ENCODE peak calls at places on chromosomes 6 and 20, in ten cellular contexts. F is A549, X is foreskin fibroblast, Y is lung, P is nephron progenitor cell, N is activated B cell treated with CpG ODN at 0.5 μM for 24 hours, A is tibial artery, M is fibroblast of pulmonary artery, E is IMR-90, U is fibroblast of the aortic adventitia. C is an unnamed sample.

GRCh38 chr6:90072961-90073464 is 178.7 kb downstream of the GJA10 start:
- DNase-seq in U (no peak), N (no peak), P (no peak), X (no peak), A (no peak), E (no peak), Y (no peak), F (no peak), M (no peak), C (no peak)

GRCh38 chr6:6057442-6058053 is 50.8 kb upstream of the NRN1 start:
- DNase-seq in F (peak), M (peak), X (peak), A (no peak), P (no peak), N (no peak), Y (no peak), U (peak), E (no peak), C (no peak)

GRCh38 chr6:90220273-90220672 is 76.4 kb downstream of the BACH2 start:
- DNase-seq in X (no peak), U (no peak), N (no peak), P (no peak), M (no peak), F (no peak), E (no peak), Y (no peak), A (no peak), C (no peak)

GRCh38 chr20:32607727-32608663 is 22.9 kb upstream of the NOL4L start:
- DNase-seq in Y (no peak), X (no peak), E (no peak), U (no peak), F (no peak), A (no peak), P (no peak), N (no peak), M (no peak), C (no peak)

GRCh38 chr20:15863735-15864134 is 709.5 kb downstream of the KIF16B start:
- DNase-seq in Y (no peak), P (no peak), X (no peak), F (no peak), E (no peak), U (no peak), A (no peak), M (no peak), N (no peak), C (no peak)

GRCh38 chr6:10412948-10413849 is 1.7 kb downstream of the TFAP2A start:
- DNase-seq in X (peak), Y (no peak), P (no peak), F (peak), M (no peak), N (no peak), A (no peak), U (no peak), E (no peak), C (no peak)

GRCh38 chr6:28124971-28125353 is 553 bp downstream of the ZSCAN16 start:
- DNase-seq in X (no peak), A (no peak), E (no peak), F (no peak), Y (no peak), U (no peak), P (no peak), M (no peak), N (no peak), C (no peak)

GRCh38 chr20:18524646-18525045 is 16.9 kb downstream of the SEC23B start:
- DNase-seq in F (peak), P (no peak), M (peak), U (peak), N (no peak), X (peak), Y (no peak), E (peak), A (no peak), C (no peak)

GRCh38 chr20:38875170-38875993 is 50.8 kb upstream of the FAM83D start:
- DNase-seq in N (peak), U (no peak), A (no peak), E (no peak), Y (no peak), M (no peak), F (no peak), P (no peak), X (no peak), C (no peak)

GRCh38 chr6:141326426-141326825 is 806.3 kb upstream of the GJE1 start:
- DNase-seq in A (peak), N (no peak), P (no peak), X (peak), M (peak), U (peak), Y (no peak), E (peak), F (peak), C (no peak)

GRCh38 chr6:12570461-12571030 is 146.0 kb upstream of the PHACTR1 start:
- DNase-seq in A (no peak), U (peak), Y (no peak), P (no peak), N (no peak), E (peak), X (peak), M (peak), F (no peak), C (no peak)

GRCh38 chr6:151209071-151209831 is 30.5 kb upstream of the AKAP12 start:
- DNase-seq in N (no peak), P (no peak), E (peak), A (no peak), U (peak), M (peak), X (peak), Y (no peak), F (no peak), C (no peak)

GRCh38 chr6:151211075-151211474 is 28.7 kb upstream of the AKAP12 start:
- DNase-seq in N (no peak), E (no peak), M (no peak), P (no peak), F (no peak), Y (no peak), A (no peak), X (no peak), U (no peak), C (no peak)

GRCh38 chr6:151215999-151216398 is 23.8 kb upstream of the AKAP12 start:
- DNase-seq in F (no peak), N (no peak), U (no peak), Y (no peak), E (no peak), A (no peak), X (no peak), P (no peak), M (no peak), C (no peak)

GRCh38 chr6:151216812-151217211 is 23.0 kb upstream of the AKAP12 start:
- DNase-seq in F (no peak), U (no peak), N (no peak), Y (no peak), X (no peak), M (no peak), E (no peak), P (no peak), A (no peak), C (no peak)

DNA sequence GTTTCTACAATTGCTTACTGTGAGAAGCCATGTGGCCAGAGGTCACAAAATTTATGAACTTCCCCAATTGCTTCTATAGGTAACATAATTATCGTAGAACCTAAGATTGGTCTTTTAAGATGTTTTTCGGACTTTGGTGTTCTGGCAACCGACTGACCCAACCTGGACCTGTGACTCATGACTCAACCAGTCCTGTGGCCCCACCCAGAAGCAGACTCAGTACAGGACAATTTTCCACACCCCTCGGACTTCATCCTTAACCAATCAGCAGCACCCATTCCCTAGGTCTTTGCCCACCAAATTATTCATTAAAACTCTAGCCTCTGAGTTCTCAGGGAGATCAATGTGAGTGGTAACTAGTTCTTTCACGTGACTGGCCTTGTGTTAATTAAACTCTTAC is 26.4 kb upstream of the AKAP12 start:
- DNase-seq in X (no peak), A (no peak), N (no peak), U (no peak), Y (no peak), F (no peak), M (no peak), E (no peak), P (no peak), C (no peak)
- TF ChIP-seq CTCF in X (no peak), A (no peak), N (no peak), U (no peak), Y (no peak), F (no peak), M (no peak), E (no peak), P (no peak), C (no peak)

DNA sequence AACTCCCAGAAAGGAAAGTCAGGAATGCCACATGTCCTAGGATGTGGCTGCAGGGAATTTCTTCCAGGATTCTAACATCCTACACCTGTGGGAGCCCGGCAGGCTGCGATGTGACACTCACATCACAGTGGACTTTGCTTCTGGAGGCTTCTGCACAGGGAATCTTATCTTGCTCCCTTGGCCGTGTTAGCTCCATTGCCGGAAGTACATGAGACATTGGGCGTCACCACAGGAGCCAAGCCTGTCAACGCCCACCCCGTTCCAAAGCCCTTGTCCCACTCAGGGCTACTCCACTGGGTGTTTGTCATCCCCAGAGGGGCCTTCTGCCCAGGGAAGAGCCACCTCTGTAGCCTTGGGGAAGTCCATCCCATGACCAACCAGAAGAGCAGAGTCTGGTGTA is 1.7 kb downstream of the RAB44 start:
- DNase-seq in Y (no peak), M (no peak), A (no peak), N (no peak), E (no peak), X (no peak), P (no peak), F (no peak), U (no peak), C (no peak)
- TF ChIP-seq CTCF in Y (no peak), M (no peak), A (no peak), N (no peak), E (no peak), X (no peak), P (no peak), F (no peak), U (no peak), C (no peak)

DNA sequence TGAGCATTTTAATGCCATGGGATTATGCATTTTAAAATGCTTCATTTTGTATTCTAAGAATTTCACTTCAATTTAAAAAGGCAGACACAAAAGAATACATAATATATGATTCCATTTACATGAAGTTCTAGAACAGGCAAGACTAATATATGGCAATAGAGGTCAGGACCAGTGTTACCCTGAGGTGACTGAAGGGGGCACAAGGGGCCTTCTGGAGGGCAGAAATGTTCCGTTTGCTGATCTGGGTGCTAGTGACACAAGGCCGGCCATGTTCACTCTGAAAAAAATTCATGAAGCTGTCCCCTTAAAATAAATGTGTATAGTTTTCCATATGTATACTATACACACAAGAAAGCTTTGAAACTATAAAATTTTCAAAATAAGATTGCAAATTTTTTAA is 28.5 kb downstream of the TASP1 start:
- DNase-seq in F (peak), N (no peak), M (no peak), P (no peak), U (no peak), Y (no peak), X (no peak), A (no peak), E (no peak), C (no peak)
- TF ChIP-seq CTCF in F (no peak), N (no peak), M (no peak), P (peak), U (no peak), Y (no peak), X (no peak), A (no peak), E (no peak), C (peak)

GRCh38 chr6:167789358-167789757 is 37.4 kb upstream of the AFDN start:
- DNase-seq in U (no peak), M (no peak), F (no peak), E (no peak), A (no peak), N (no peak), P (no peak), X (no peak), Y (no peak), C (no peak)

GRCh38 chr6:167793421-167793820 is 33.3 kb upstream of the AFDN start:
- DNase-seq in E (no peak), Y (peak), U (no peak), F (no peak), X (no peak), N (no peak), P (no peak), A (no peak), M (peak), C (no peak)

GRCh38 chr6:167791780-167792478 is 34.8 kb upstream of the AFDN start:
- DNase-seq in X (no peak), Y (peak), F (no peak), N (no peak), E (no peak), U (no peak), P (no peak), M (no peak), A (no peak), C (no peak)

GRCh38 chr6:167788531-167788903 is 38.2 kb upstream of the AFDN start:
- DNase-seq in A (no peak), P (no peak), U (no peak), F (no peak), E (no peak), Y (no peak), X (no peak), N (no peak), M (no peak), C (no peak)

GRCh38 chr6:167791036-167791779 is 35.5 kb upstream of the AFDN start:
- DNase-seq in N (no peak), Y (peak), E (no peak), M (peak), X (no peak), P (no peak), A (no peak), F (no peak), U (no peak), C (no peak)
- TF ChIP-seq CTCF in N (no peak), Y (no peak), E (no peak), M (no peak), X (no peak), P (no peak), A (no peak), F (no peak), U (no peak), C (no peak)

GRCh38 chr20:10408427-10408826 is 25.6 kb downstream of the MKKS start:
- DNase-seq in M (no peak), F (no peak), X (no peak), P (no peak), N (no peak), E (no peak), U (no peak), Y (no peak), A (no peak), C (no peak)

GRCh38 chr20:10414982-10415650 is 18.9 kb downstream of the MKKS start:
- DNase-seq in A (no peak), X (no peak), U (no peak), N (no peak), P (no peak), E (no peak), Y (no peak), M (peak), F (peak), C (no peak)

GRCh38 chr20:10411673-10412072 is 22.3 kb downstream of the MKKS start:
- DNase-seq in N (no peak), Y (no peak), X (no peak), U (no peak), P (no peak), F (no peak), M (no peak), A (no peak), E (no peak), C (no peak)

DNA sequence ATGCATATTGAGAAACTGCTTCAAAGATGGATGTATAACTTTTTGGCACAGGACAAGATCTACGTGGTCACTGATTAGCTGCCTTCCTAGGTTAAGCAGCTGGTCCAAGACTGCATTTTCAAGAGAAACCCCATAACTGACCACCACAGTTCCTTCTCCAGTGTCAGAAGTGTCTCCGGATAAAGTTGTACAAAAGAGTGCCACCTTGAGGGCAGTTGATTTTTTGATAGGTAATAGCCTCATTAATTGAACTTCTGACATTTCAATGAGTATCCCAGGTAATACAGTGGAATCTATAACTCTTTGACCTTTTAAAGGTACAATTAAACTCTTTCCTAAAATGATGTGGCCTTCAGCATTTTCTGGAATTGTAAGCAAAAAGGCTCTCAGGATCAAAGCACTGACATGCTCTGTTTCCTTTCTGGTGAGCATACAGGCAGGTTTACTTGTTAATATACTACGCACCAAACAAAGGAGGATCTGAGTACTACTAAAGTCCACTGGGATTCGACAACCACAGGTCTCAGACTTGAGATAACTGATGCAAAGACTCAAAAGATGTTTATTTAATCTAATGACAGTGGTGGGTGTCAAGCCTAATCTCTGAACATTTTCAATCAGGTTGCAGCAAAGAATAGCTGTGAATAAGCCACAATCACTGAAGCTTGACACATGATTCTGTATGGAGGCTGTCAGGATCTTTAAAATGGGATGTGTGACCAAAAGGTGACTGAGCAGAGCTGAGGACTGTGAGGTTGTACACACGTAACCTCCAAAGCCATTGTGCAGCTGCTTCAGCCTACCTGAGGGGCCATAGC is 21.2 kb downstream of the MKKS start:
- DNase-seq in N (no peak), X (peak), A (no peak), U (peak), F (peak), M (peak), E (no peak), P (no peak), Y (no peak), C (no peak)
- TF ChIP-seq CTCF in N (no peak), X (peak), A (no peak), U (peak), F (peak), M (peak), E (peak), P (no peak), Y (no peak), C (peak)

GRCh38 chr6:39189915-39190544 is 39.2 kb downstream of the KCNK5 start:
- DNase-seq in U (peak), Y (peak), A (peak), F (peak), E (peak), X (no peak), N (no peak), M (no peak), P (peak), C (peak)
- TF ChIP-seq CTCF in U (peak), Y (peak), A (peak), F (no peak), E (no peak), X (peak), N (no peak), M (no peak), P (peak), C (peak)

C was measured in progenitor cell of endocrine pancreas.